ENCODE peak calls at places on chromosomes 16 and 17, in eight cellular contexts. R, N, C, V, I, O, A and F are unnamed samples.

GRCh38 chr17:37726891-37727780 is 17.7 kb downstream of the HNF1B start:
- DNase-seq in R (no peak), N (peak; percentile 80), C (no peak), V (no peak), I (no peak), O (no peak), A (no peak), F (no peak)

GRCh38 chr17:60738287-60738686 is 60.6 kb downstream of the BCAS3 start:
- DNase-seq in R (no peak), N (no peak), C (no peak), V (no peak), I (no peak), O (no peak), A (no peak), F (no peak)

GRCh38 chr17:68052810-68053209 is 17.3 kb downstream of the KPNA2 start:
- DNase-seq in R (no peak), N (no peak), C (no peak), V (no peak), I (no peak), O (no peak), A (no peak), F (no peak)

GRCh38 chr16:27721548-27722265 is 171.8 kb downstream of the KATNIP start:
- DNase-seq in R (no peak), N (peak; percentile 34), C (no peak), V (no peak), I (no peak), O (no peak), A (peak; percentile 79), F (no peak)

GRCh38 chr17:28384281-28385036 is 13.0 kb downstream of the SARM1 start:
- DNase-seq in R (peak; percentile 90), N (peak; percentile 88), C (no peak), V (no peak), I (no peak), O (no peak), A (peak; percentile 58), F (no peak)

GRCh38 chr17:61986898-61987297 is 59.1 kb upstream of the INTS2 start:
- DNase-seq in R (no peak), N (no peak), C (no peak), V (no peak), I (no peak), O (no peak), A (no peak), F (no peak)

GRCh38 chr16:12067714-12068401 is 91.3 kb downstream of the SNX29 start:
- DNase-seq in R (no peak), N (peak; percentile 72), C (peak; percentile 57), V (no peak), I (no peak), O (peak; percentile 63), A (peak; percentile 54), F (peak; percentile 46)

GRCh38 chr17:40605301-40605700 is 40.0 kb upstream of the CCR7 start:
- DNase-seq in R (no peak), N (no peak), C (no peak), V (no peak), I (no peak), O (no peak), A (no peak), F (no peak)